ENCODE peak calls at places on chromosomes 7 and 10, in seven cellular contexts. L is PC-9; H is ELR; O is HepG2; S is BJ; A is CD4-positive, alpha-beta memory T cell; V is GF-D8. I is an unnamed sample.

GRCh38 chr7:21996641-21997040 is 50.9 kb upstream of the CDCA7L start:
- DNase-seq in O (no peak), A (no peak), L (no peak), H (peak; percentile 56), S (no peak), V (no peak), I (no peak)

GRCh38 chr10:131815366-131816156 is 85.2 kb upstream of the PPP2R2D start:
- DNase-seq in A (no peak), V (no peak), S (no peak), O (no peak), L (no peak), H (no peak), I (no peak)

GRCh38 chr7:40015790-40016296 is 65.8 kb downstream of the CDK13 start:
- DNase-seq in H (peak; percentile 39), S (no peak), V (peak; percentile 80), A (no peak), L (no peak), O (peak; percentile 14), I (peak; percentile 65)

GRCh38 chr10:70337201-70337651 is 45.2 kb downstream of the LRRC20 start:
- DNase-seq in O (no peak), L (no peak), S (peak; percentile 31), A (no peak), V (no peak), H (peak; percentile 21), I (no peak)

GRCh38 chr10:63253040-63253439 is 119.9 kb downstream of the NRBF2 start:
- DNase-seq in A (no peak), L (no peak), O (no peak), H (no peak), S (no peak), V (no peak), I (no peak)

GRCh38 chr10:77190275-77190674 is 447.3 kb downstream of the KCNMA1 start:
- DNase-seq in O (no peak), H (no peak), A (no peak), L (no peak), V (no peak), S (no peak), I (peak; percentile 46)

GRCh38 chr7:100509213-100509612 is 25.5 kb downstream of the NYAP1 start:
- DNase-seq in O (no peak), S (peak; percentile 26), L (no peak), A (no peak), H (peak; percentile 45), V (no peak), I (no peak)

GRCh38 chr10:30182191-30183075 is 123.0 kb upstream of the JCAD start:
- DNase-seq in O (peak; percentile 59), S (peak; percentile 94), H (peak; percentile 85), A (no peak), V (no peak), L (peak; percentile 77), I (no peak)

GRCh38 chr10:5525581-5526271 is 965 bp downstream of the CALML3 start:
- DNase-seq in S (no peak), H (no peak), L (no peak), A (no peak), O (no peak), V (no peak), I (no peak)

GRCh38 chr7:120931243-120931642 is 19.3 kb upstream of the ING3 start:
- DNase-seq in V (no peak), A (no peak), H (peak; percentile 20), O (no peak), S (no peak), L (no peak), I (no peak)

GRCh38 chr10:103645141-103646054 is 151.9 kb downstream of the NEURL1 start:
- DNase-seq in V (peak; percentile 68), O (peak; percentile 87), H (peak; percentile 87), S (peak; percentile 95), A (no peak), L (no peak), I (peak; percentile 99)

GRCh38 chr7:19079066-19079465 is 38.4 kb downstream of the TWIST1 start:
- DNase-seq in H (peak; percentile 51), L (peak; percentile 20), A (no peak), O (no peak), S (peak; percentile 44), V (no peak), I (no peak)

GRCh38 chr10:128125416-128125943 is 743 bp downstream of the MKI67 start:
- DNase-seq in H (peak; percentile 36), A (peak; percentile 24), L (no peak), V (no peak), S (no peak), O (no peak), I (no peak)

GRCh38 chr7:18123508-18124239 is 96.0 kb upstream of the PRPS1L1 start:
- DNase-seq in L (no peak), S (no peak), H (peak; percentile 30), A (no peak), O (no peak), V (no peak), I (no peak)